ENCODE peak calls at places on chromosomes 2 and 18, in four cellular contexts. Y is H9, W is NCI-H2081, L is GM20000. X is an unnamed sample.

GRCh38 chr2:213149949-213150314 is 1.5 kb downstream of the IKZF2 start:
- DNase-seq in Y (no peak), W (no peak), L (no peak), X (no peak)

GRCh38 chr18:61664413-61665084 is 228.3 kb downstream of the RNF152 start:
- DNase-seq in Y (no peak), W (no peak), L (no peak), X (no peak)

GRCh38 chr18:67417864-67418523 is 98.5 kb downstream of the DSEL start:
- DNase-seq in Y (no peak), W (no peak), L (peak), X (peak)

GRCh38 chr2:81148323-81148722 is 843.8 kb upstream of the LRRTM1 start:
- DNase-seq in Y (no peak), W (no peak), L (no peak), X (no peak)

GRCh38 chr18:79772108-79772864 is 25.5 kb upstream of the KCNG2 start:
- DNase-seq in Y (no peak), W (no peak), L (no peak), X (no peak)

GRCh38 chr2:109638807-109639206 is 24.6 kb downstream of the SOWAHC start:
- DNase-seq in Y (no peak), W (peak), L (no peak), X (peak)

GRCh38 chr2:43196773-43197567 is 29.4 kb downstream of the ZFP36L2 start:
- DNase-seq in Y (no peak), W (no peak), L (no peak), X (no peak)

GRCh38 chr2:42693013-42693575 is 70.8 kb downstream of the OXER1 start:
- DNase-seq in Y (no peak), W (no peak), L (no peak), X (no peak)

GRCh38 chr2:225171350-225171749 is 129.1 kb upstream of the DOCK10 start:
- DNase-seq in Y (no peak), W (no peak), L (no peak), X (no peak)

GRCh38 chr18:55185391-55185790 is 226.1 kb upstream of the CCDC68 start:
- DNase-seq in Y (no peak), W (no peak), L (no peak), X (peak)

GRCh38 chr2:231546014-231546413 is 15.8 kb upstream of the NMUR1 start:
- DNase-seq in Y (no peak), W (no peak), L (no peak), X (no peak)

GRCh38 chr2:147416099-147416498 is 428.7 kb upstream of the ACVR2A start:
- DNase-seq in Y (no peak), W (no peak), L (no peak), X (no peak)

GRCh38 chr2:101273045-101273444 is 20.4 kb downstream of the CNOT11 start:
- DNase-seq in Y (no peak), W (no peak), L (no peak), X (no peak)

GRCh38 chr2:171794918-171795317 is 99.1 kb downstream of the SLC25A12 start:
- DNase-seq in Y (no peak), W (no peak), L (no peak), X (no peak)

GRCh38 chr2:145593991-145594702 is 1074.2 kb upstream of the ZEB2 start:
- DNase-seq in Y (no peak), W (no peak), L (no peak), X (peak)

GRCh38 chr2:88673363-88673762 is 18.1 kb upstream of the RPIA start:
- DNase-seq in Y (no peak), W (no peak), L (no peak), X (no peak)

GRCh38 chr2:18299423-18300212 is 260.8 kb downstream of the RDH14 start:
- DNase-seq in Y (peak), W (peak), L (no peak), X (peak)

GRCh38 chr2:9690716-9691498 is 60.1 kb upstream of the YWHAQ start:
- DNase-seq in Y (no peak), W (no peak), L (no peak), X (no peak)

GRCh38 chr2:128780434-128781080 is 461.9 kb upstream of the HS6ST1 start:
- DNase-seq in Y (no peak), W (no peak), L (no peak), X (no peak)

GRCh38 chr2:140200307-140200706 is 1420.1 kb upstream of the NXPH2 start:
- DNase-seq in Y (no peak), W (no peak), L (no peak), X (no peak)